ENCODE peak calls at places on chromosomes 12 and 14, in eight cellular contexts. One of them, this sample, is unnamed.

GRCh38 chr14:55556929-55557623 is 22.9 kb upstream of the KTN1 start:
- DNase-seq in effector memory CD8-positive, alpha-beta T cell: no peak
- DNase-seq in NB4: no peak
- DNase-seq in stimulated activated naive CD8-positive, alpha-beta T cell treated with anti-CD3 and anti-CD28 coated beads, Interleukin-15, Interleukin-2, amounts not matched to agents 100 U/mL and 50 U/mL, for 24 hours: no peak
- DNase-seq in choroid plexus epithelial cell: peak; percentile 74
- DNase-seq in NCI-H1092 treated with DMSO at 0.1 percent for 48 hours: peak; percentile 43
- DNase-seq in RWPE1: peak; percentile 91
- DNase-seq in activated CD8-positive, alpha-beta T cell treated with anti-CD3 and anti-CD28 coated beads for 36 hours: no peak
- DNase-seq in this sample: peak; percentile 46

GRCh38 chr12:90028620-90029051 is 320.0 kb upstream of the ATP2B1 start:
- DNase-seq in stimulated activated naive CD8-positive, alpha-beta T cell treated with anti-CD3 and anti-CD28 coated beads, Interleukin-15, Interleukin-2, amounts not matched to agents 100 U/mL and 50 U/mL, for 24 hours: no peak
- DNase-seq in effector memory CD8-positive, alpha-beta T cell: no peak
- DNase-seq in activated CD8-positive, alpha-beta T cell treated with anti-CD3 and anti-CD28 coated beads for 36 hours: no peak
- DNase-seq in RWPE1: no peak
- DNase-seq in NCI-H1092 treated with DMSO at 0.1 percent for 48 hours: no peak
- DNase-seq in NB4: no peak
- DNase-seq in choroid plexus epithelial cell: peak; percentile 32
- DNase-seq in this sample: no peak

GRCh38 chr14:72818998-72819397 is 74.9 kb downstream of the DPF3 start:
- DNase-seq in effector memory CD8-positive, alpha-beta T cell: no peak
- DNase-seq in choroid plexus epithelial cell: no peak
- DNase-seq in stimulated activated naive CD8-positive, alpha-beta T cell treated with anti-CD3 and anti-CD28 coated beads, Interleukin-15, Interleukin-2, amounts not matched to agents 100 U/mL and 50 U/mL, for 24 hours: no peak
- DNase-seq in NB4: no peak
- DNase-seq in activated CD8-positive, alpha-beta T cell treated with anti-CD3 and anti-CD28 coated beads for 36 hours: no peak
- DNase-seq in NCI-H1092 treated with DMSO at 0.1 percent for 48 hours: no peak
- DNase-seq in RWPE1: no peak
- DNase-seq in this sample: peak; percentile 9

GRCh38 chr12:7555752-7556151 is 52.2 kb upstream of the CD163 start:
- DNase-seq in activated CD8-positive, alpha-beta T cell treated with anti-CD3 and anti-CD28 coated beads for 36 hours: no peak
- DNase-seq in stimulated activated naive CD8-positive, alpha-beta T cell treated with anti-CD3 and anti-CD28 coated beads, Interleukin-15, Interleukin-2, amounts not matched to agents 100 U/mL and 50 U/mL, for 24 hours: no peak
- DNase-seq in NB4: peak; percentile 69
- DNase-seq in RWPE1: peak; percentile 21
- DNase-seq in choroid plexus epithelial cell: peak; percentile 89
- DNase-seq in effector memory CD8-positive, alpha-beta T cell: no peak
- DNase-seq in NCI-H1092 treated with DMSO at 0.1 percent for 48 hours: no peak
- DNase-seq in this sample: no peak

GRCh38 chr12:115223322-115223721 is 539.3 kb upstream of the TBX3 start:
- DNase-seq in stimulated activated naive CD8-positive, alpha-beta T cell treated with anti-CD3 and anti-CD28 coated beads, Interleukin-15, Interleukin-2, amounts not matched to agents 100 U/mL and 50 U/mL, for 24 hours: no peak
- DNase-seq in effector memory CD8-positive, alpha-beta T cell: no peak
- DNase-seq in choroid plexus epithelial cell: peak; percentile 76
- DNase-seq in NB4: no peak
- DNase-seq in NCI-H1092 treated with DMSO at 0.1 percent for 48 hours: no peak
- DNase-seq in RWPE1: peak; percentile 13
- DNase-seq in activated CD8-positive, alpha-beta T cell treated with anti-CD3 and anti-CD28 coated beads for 36 hours: no peak
- DNase-seq in this sample: no peak

GRCh38 chr12:44286336-44286735 is 450.5 kb downstream of the TMEM117 start:
- DNase-seq in choroid plexus epithelial cell: no peak
- DNase-seq in stimulated activated naive CD8-positive, alpha-beta T cell treated with anti-CD3 and anti-CD28 coated beads, Interleukin-15, Interleukin-2, amounts not matched to agents 100 U/mL and 50 U/mL, for 24 hours: no peak
- DNase-seq in NB4: peak; percentile 23
- DNase-seq in NCI-H1092 treated with DMSO at 0.1 percent for 48 hours: no peak
- DNase-seq in activated CD8-positive, alpha-beta T cell treated with anti-CD3 and anti-CD28 coated beads for 36 hours: no peak
- DNase-seq in RWPE1: peak; percentile 1
- DNase-seq in effector memory CD8-positive, alpha-beta T cell: no peak
- DNase-seq in this sample: no peak

GRCh38 chr12:66776974-66777373 is 98.1 kb upstream of the GRIP1 start:
- DNase-seq in stimulated activated naive CD8-positive, alpha-beta T cell treated with anti-CD3 and anti-CD28 coated beads, Interleukin-15, Interleukin-2, amounts not matched to agents 100 U/mL and 50 U/mL, for 24 hours: peak; percentile 55
- DNase-seq in RWPE1: no peak
- DNase-seq in effector memory CD8-positive, alpha-beta T cell: peak; percentile 35
- DNase-seq in NB4: no peak
- DNase-seq in choroid plexus epithelial cell: no peak
- DNase-seq in NCI-H1092 treated with DMSO at 0.1 percent for 48 hours: no peak
- DNase-seq in activated CD8-positive, alpha-beta T cell treated with anti-CD3 and anti-CD28 coated beads for 36 hours: peak; percentile 80
- DNase-seq in this sample: no peak

GRCh38 chr14:31320216-31320615 is 100.1 kb downstream of the HEATR5A start:
- DNase-seq in choroid plexus epithelial cell: no peak
- DNase-seq in NB4: no peak
- DNase-seq in stimulated activated naive CD8-positive, alpha-beta T cell treated with anti-CD3 and anti-CD28 coated beads, Interleukin-15, Interleukin-2, amounts not matched to agents 100 U/mL and 50 U/mL, for 24 hours: no peak
- DNase-seq in activated CD8-positive, alpha-beta T cell treated with anti-CD3 and anti-CD28 coated beads for 36 hours: no peak
- DNase-seq in NCI-H1092 treated with DMSO at 0.1 percent for 48 hours: no peak
- DNase-seq in RWPE1: no peak
- DNase-seq in effector memory CD8-positive, alpha-beta T cell: no peak
- DNase-seq in this sample: no peak

GRCh38 chr12:132761032-132761910 is at the start of gene ANKLE2:
- DNase-seq in stimulated activated naive CD8-positive, alpha-beta T cell treated with anti-CD3 and anti-CD28 coated beads, Interleukin-15, Interleukin-2, amounts not matched to agents 100 U/mL and 50 U/mL, for 24 hours: peak; percentile 80
- DNase-seq in RWPE1: peak; percentile 45
- DNase-seq in NCI-H1092 treated with DMSO at 0.1 percent for 48 hours: no peak
- DNase-seq in activated CD8-positive, alpha-beta T cell treated with anti-CD3 and anti-CD28 coated beads for 36 hours: peak; percentile 86
- DNase-seq in choroid plexus epithelial cell: peak; percentile 81
- DNase-seq in effector memory CD8-positive, alpha-beta T cell: peak; percentile 49
- DNase-seq in NB4: peak; percentile 90
- DNase-seq in this sample: no peak

GRCh38 chr12:131035268-131035681 is 81.6 kb downstream of the ADGRD1 start:
- DNase-seq in stimulated activated naive CD8-positive, alpha-beta T cell treated with anti-CD3 and anti-CD28 coated beads, Interleukin-15, Interleukin-2, amounts not matched to agents 100 U/mL and 50 U/mL, for 24 hours: no peak
- DNase-seq in choroid plexus epithelial cell: no peak
- DNase-seq in RWPE1: no peak
- DNase-seq in NB4: no peak
- DNase-seq in effector memory CD8-positive, alpha-beta T cell: no peak
- DNase-seq in activated CD8-positive, alpha-beta T cell treated with anti-CD3 and anti-CD28 coated beads for 36 hours: peak; percentile 30
- DNase-seq in NCI-H1092 treated with DMSO at 0.1 percent for 48 hours: no peak
- DNase-seq in this sample: no peak

GRCh38 chr14:62103497-62103896 is 341.3 kb downstream of the SNAPC1 start:
- DNase-seq in activated CD8-positive, alpha-beta T cell treated with anti-CD3 and anti-CD28 coated beads for 36 hours: no peak
- DNase-seq in NCI-H1092 treated with DMSO at 0.1 percent for 48 hours: peak; percentile 26
- DNase-seq in effector memory CD8-positive, alpha-beta T cell: no peak
- DNase-seq in NB4: no peak
- DNase-seq in stimulated activated naive CD8-positive, alpha-beta T cell treated with anti-CD3 and anti-CD28 coated beads, Interleukin-15, Interleukin-2, amounts not matched to agents 100 U/mL and 50 U/mL, for 24 hours: no peak
- DNase-seq in choroid plexus epithelial cell: no peak
- DNase-seq in RWPE1: no peak
- DNase-seq in this sample: no peak

GRCh38 chr12:119208626-119209061 is 29.9 kb downstream of the HSPB8 start:
- DNase-seq in choroid plexus epithelial cell: peak; percentile 1
- DNase-seq in NCI-H1092 treated with DMSO at 0.1 percent for 48 hours: no peak
- DNase-seq in effector memory CD8-positive, alpha-beta T cell: no peak
- DNase-seq in activated CD8-positive, alpha-beta T cell treated with anti-CD3 and anti-CD28 coated beads for 36 hours: no peak
- DNase-seq in NB4: no peak
- DNase-seq in stimulated activated naive CD8-positive, alpha-beta T cell treated with anti-CD3 and anti-CD28 coated beads, Interleukin-15, Interleukin-2, amounts not matched to agents 100 U/mL and 50 U/mL, for 24 hours: no peak
- DNase-seq in RWPE1: peak; percentile 52
- DNase-seq in this sample: no peak

GRCh38 chr12:80268924-80269749 is 169.8 kb downstream of the OTOGL start:
- DNase-seq in choroid plexus epithelial cell: peak; percentile 79
- DNase-seq in NB4: no peak
- DNase-seq in activated CD8-positive, alpha-beta T cell treated with anti-CD3 and anti-CD28 coated beads for 36 hours: no peak
- DNase-seq in NCI-H1092 treated with DMSO at 0.1 percent for 48 hours: no peak
- DNase-seq in stimulated activated naive CD8-positive, alpha-beta T cell treated with anti-CD3 and anti-CD28 coated beads, Interleukin-15, Interleukin-2, amounts not matched to agents 100 U/mL and 50 U/mL, for 24 hours: no peak
- DNase-seq in RWPE1: peak; percentile 75
- DNase-seq in effector memory CD8-positive, alpha-beta T cell: no peak
- DNase-seq in this sample: no peak

GRCh38 chr14:94522115-94522724 is 13.0 kb upstream of the SERPINA12 start:
- DNase-seq in activated CD8-positive, alpha-beta T cell treated with anti-CD3 and anti-CD28 coated beads for 36 hours: no peak
- DNase-seq in RWPE1: no peak
- DNase-seq in NCI-H1092 treated with DMSO at 0.1 percent for 48 hours: no peak
- DNase-seq in effector memory CD8-positive, alpha-beta T cell: no peak
- DNase-seq in NB4: no peak
- DNase-seq in stimulated activated naive CD8-positive, alpha-beta T cell treated with anti-CD3 and anti-CD28 coated beads, Interleukin-15, Interleukin-2, amounts not matched to agents 100 U/mL and 50 U/mL, for 24 hours: no peak
- DNase-seq in choroid plexus epithelial cell: no peak
- DNase-seq in this sample: no peak

GRCh38 chr12:76863005-76863670 is 15.7 kb downstream of the CSRP2 start:
- DNase-seq in effector memory CD8-positive, alpha-beta T cell: no peak
- DNase-seq in NB4: no peak
- DNase-seq in NCI-H1092 treated with DMSO at 0.1 percent for 48 hours: no peak
- DNase-seq in stimulated activated naive CD8-positive, alpha-beta T cell treated with anti-CD3 and anti-CD28 coated beads, Interleukin-15, Interleukin-2, amounts not matched to agents 100 U/mL and 50 U/mL, for 24 hours: no peak
- DNase-seq in activated CD8-positive, alpha-beta T cell treated with anti-CD3 and anti-CD28 coated beads for 36 hours: no peak
- DNase-seq in RWPE1: no peak
- DNase-seq in choroid plexus epithelial cell: peak; percentile 48
- DNase-seq in this sample: no peak

GRCh38 chr12:19236656-19237055 is 107.1 kb downstream of the PLEKHA5 start:
- DNase-seq in RWPE1: no peak
- DNase-seq in NB4: no peak
- DNase-seq in effector memory CD8-positive, alpha-beta T cell: no peak
- DNase-seq in NCI-H1092 treated with DMSO at 0.1 percent for 48 hours: no peak
- DNase-seq in activated CD8-positive, alpha-beta T cell treated with anti-CD3 and anti-CD28 coated beads for 36 hours: peak; percentile 14
- DNase-seq in choroid plexus epithelial cell: peak; percentile 81
- DNase-seq in stimulated activated naive CD8-positive, alpha-beta T cell treated with anti-CD3 and anti-CD28 coated beads, Interleukin-15, Interleukin-2, amounts not matched to agents 100 U/mL and 50 U/mL, for 24 hours: no peak
- DNase-seq in this sample: no peak

GRCh38 chr14:37116933-37117844 is 55.2 kb downstream of the SLC25A21 start:
- DNase-seq in NB4: peak; percentile 49
- DNase-seq in effector memory CD8-positive, alpha-beta T cell: no peak
- DNase-seq in NCI-H1092 treated with DMSO at 0.1 percent for 48 hours: peak; percentile 16
- DNase-seq in stimulated activated naive CD8-positive, alpha-beta T cell treated with anti-CD3 and anti-CD28 coated beads, Interleukin-15, Interleukin-2, amounts not matched to agents 100 U/mL and 50 U/mL, for 24 hours: no peak
- DNase-seq in activated CD8-positive, alpha-beta T cell treated with anti-CD3 and anti-CD28 coated beads for 36 hours: no peak
- DNase-seq in RWPE1: peak; percentile 71
- DNase-seq in choroid plexus epithelial cell: peak; percentile 91
- DNase-seq in this sample: no peak

GRCh38 chr14:100106260-100106659 is 41.0 kb downstream of the EVL start:
- DNase-seq in NCI-H1092 treated with DMSO at 0.1 percent for 48 hours: no peak
- DNase-seq in RWPE1: no peak
- DNase-seq in NB4: no peak
- DNase-seq in effector memory CD8-positive, alpha-beta T cell: no peak
- DNase-seq in stimulated activated naive CD8-positive, alpha-beta T cell treated with anti-CD3 and anti-CD28 coated beads, Interleukin-15, Interleukin-2, amounts not matched to agents 100 U/mL and 50 U/mL, for 24 hours: peak; percentile 60
- DNase-seq in choroid plexus epithelial cell: no peak
- DNase-seq in activated CD8-positive, alpha-beta T cell treated with anti-CD3 and anti-CD28 coated beads for 36 hours: peak; percentile 84
- DNase-seq in this sample: no peak

GRCh38 chr12:131269551-131269950 is 315.8 kb downstream of the ADGRD1 start:
- DNase-seq in activated CD8-positive, alpha-beta T cell treated with anti-CD3 and anti-CD28 coated beads for 36 hours: no peak
- DNase-seq in NCI-H1092 treated with DMSO at 0.1 percent for 48 hours: no peak
- DNase-seq in choroid plexus epithelial cell: no peak
- DNase-seq in effector memory CD8-positive, alpha-beta T cell: no peak
- DNase-seq in NB4: no peak
- DNase-seq in stimulated activated naive CD8-positive, alpha-beta T cell treated with anti-CD3 and anti-CD28 coated beads, Interleukin-15, Interleukin-2, amounts not matched to agents 100 U/mL and 50 U/mL, for 24 hours: no peak
- DNase-seq in RWPE1: no peak
- DNase-seq in this sample: no peak

GRCh38 chr14:71354801-71355200 is 447.5 kb downstream of the PCNX1 start:
- DNase-seq in NB4: no peak
- DNase-seq in RWPE1: peak; percentile 50
- DNase-seq in choroid plexus epithelial cell: no peak
- DNase-seq in NCI-H1092 treated with DMSO at 0.1 percent for 48 hours: no peak
- DNase-seq in activated CD8-positive, alpha-beta T cell treated with anti-CD3 and anti-CD28 coated beads for 36 hours: no peak
- DNase-seq in effector memory CD8-positive, alpha-beta T cell: no peak
- DNase-seq in stimulated activated naive CD8-positive, alpha-beta T cell treated with anti-CD3 and anti-CD28 coated beads, Interleukin-15, Interleukin-2, amounts not matched to agents 100 U/mL and 50 U/mL, for 24 hours: no peak
- DNase-seq in this sample: no peak

GRCh38 chr14:57834961-57835360 is 30.9 kb downstream of the SLC35F4 start:
- DNase-seq in activated CD8-positive, alpha-beta T cell treated with anti-CD3 and anti-CD28 coated beads for 36 hours: no peak
- DNase-seq in NCI-H1092 treated with DMSO at 0.1 percent for 48 hours: no peak
- DNase-seq in choroid plexus epithelial cell: no peak
- DNase-seq in stimulated activated naive CD8-positive, alpha-beta T cell treated with anti-CD3 and anti-CD28 coated beads, Interleukin-15, Interleukin-2, amounts not matched to agents 100 U/mL and 50 U/mL, for 24 hours: no peak
- DNase-seq in effector memory CD8-positive, alpha-beta T cell: no peak
- DNase-seq in NB4: no peak
- DNase-seq in RWPE1: no peak
- DNase-seq in this sample: no peak

GRCh38 chr12:119665164-119665929 is 2.6 kb upstream of the PRKAB1 start:
- DNase-seq in NB4: no peak
- DNase-seq in stimulated activated naive CD8-positive, alpha-beta T cell treated with anti-CD3 and anti-CD28 coated beads, Interleukin-15, Interleukin-2, amounts not matched to agents 100 U/mL and 50 U/mL, for 24 hours: no peak
- DNase-seq in effector memory CD8-positive, alpha-beta T cell: no peak
- DNase-seq in RWPE1: no peak
- DNase-seq in activated CD8-positive, alpha-beta T cell treated with anti-CD3 and anti-CD28 coated beads for 36 hours: no peak
- DNase-seq in choroid plexus epithelial cell: no peak
- DNase-seq in NCI-H1092 treated with DMSO at 0.1 percent for 48 hours: no peak
- DNase-seq in this sample: no peak

GRCh38 chr12:103712191-103712590 is 125.1 kb downstream of the STAB2 start:
- DNase-seq in activated CD8-positive, alpha-beta T cell treated with anti-CD3 and anti-CD28 coated beads for 36 hours: no peak
- DNase-seq in RWPE1: no peak
- DNase-seq in stimulated activated naive CD8-positive, alpha-beta T cell treated with anti-CD3 and anti-CD28 coated beads, Interleukin-15, Interleukin-2, amounts not matched to agents 100 U/mL and 50 U/mL, for 24 hours: no peak
- DNase-seq in NB4: no peak
- DNase-seq in choroid plexus epithelial cell: no peak
- DNase-seq in NCI-H1092 treated with DMSO at 0.1 percent for 48 hours: no peak
- DNase-seq in effector memory CD8-positive, alpha-beta T cell: no peak
- DNase-seq in this sample: no peak

GRCh38 chr12:47746523-47746922 is 12.2 kb downstream of the RAPGEF3 start:
- DNase-seq in NCI-H1092 treated with DMSO at 0.1 percent for 48 hours: no peak
- DNase-seq in RWPE1: no peak
- DNase-seq in effector memory CD8-positive, alpha-beta T cell: no peak
- DNase-seq in activated CD8-positive, alpha-beta T cell treated with anti-CD3 and anti-CD28 coated beads for 36 hours: no peak
- DNase-seq in choroid plexus epithelial cell: no peak
- DNase-seq in NB4: no peak
- DNase-seq in stimulated activated naive CD8-positive, alpha-beta T cell treated with anti-CD3 and anti-CD28 coated beads, Interleukin-15, Interleukin-2, amounts not matched to agents 100 U/mL and 50 U/mL, for 24 hours: no peak
- DNase-seq in this sample: no peak

GRCh38 chr12:5521456-5522325 is 89.8 kb downstream of the NTF3 start:
- DNase-seq in RWPE1: no peak
- DNase-seq in choroid plexus epithelial cell: no peak
- DNase-seq in NCI-H1092 treated with DMSO at 0.1 percent for 48 hours: no peak
- DNase-seq in NB4: no peak
- DNase-seq in effector memory CD8-positive, alpha-beta T cell: no peak
- DNase-seq in activated CD8-positive, alpha-beta T cell treated with anti-CD3 and anti-CD28 coated beads for 36 hours: no peak
- DNase-seq in stimulated activated naive CD8-positive, alpha-beta T cell treated with anti-CD3 and anti-CD28 coated beads, Interleukin-15, Interleukin-2, amounts not matched to agents 100 U/mL and 50 U/mL, for 24 hours: no peak
- DNase-seq in this sample: no peak

GRCh38 chr12:124386661-124387509 is 92.0 kb downstream of the RFLNA start:
- DNase-seq in effector memory CD8-positive, alpha-beta T cell: no peak
- DNase-seq in NCI-H1092 treated with DMSO at 0.1 percent for 48 hours: no peak
- DNase-seq in NB4: no peak
- DNase-seq in stimulated activated naive CD8-positive, alpha-beta T cell treated with anti-CD3 and anti-CD28 coated beads, Interleukin-15, Interleukin-2, amounts not matched to agents 100 U/mL and 50 U/mL, for 24 hours: no peak
- DNase-seq in choroid plexus epithelial cell: peak; percentile 45
- DNase-seq in activated CD8-positive, alpha-beta T cell treated with anti-CD3 and anti-CD28 coated beads for 36 hours: no peak
- DNase-seq in RWPE1: no peak
- DNase-seq in this sample: no peak

GRCh38 chr14:55194656-55195355 is 3.4 kb upstream of the DLGAP5 start:
- DNase-seq in choroid plexus epithelial cell: no peak
- DNase-seq in effector memory CD8-positive, alpha-beta T cell: no peak
- DNase-seq in stimulated activated naive CD8-positive, alpha-beta T cell treated with anti-CD3 and anti-CD28 coated beads, Interleukin-15, Interleukin-2, amounts not matched to agents 100 U/mL and 50 U/mL, for 24 hours: no peak
- DNase-seq in RWPE1: no peak
- DNase-seq in activated CD8-positive, alpha-beta T cell treated with anti-CD3 and anti-CD28 coated beads for 36 hours: no peak
- DNase-seq in NB4: no peak
- DNase-seq in NCI-H1092 treated with DMSO at 0.1 percent for 48 hours: no peak
- DNase-seq in this sample: no peak

GRCh38 chr12:29102739-29103138 is 46.3 kb upstream of the FAR2 start:
- DNase-seq in NCI-H1092 treated with DMSO at 0.1 percent for 48 hours: no peak
- DNase-seq in effector memory CD8-positive, alpha-beta T cell: no peak
- DNase-seq in choroid plexus epithelial cell: no peak
- DNase-seq in NB4: peak; percentile 30
- DNase-seq in activated CD8-positive, alpha-beta T cell treated with anti-CD3 and anti-CD28 coated beads for 36 hours: no peak
- DNase-seq in RWPE1: no peak
- DNase-seq in stimulated activated naive CD8-positive, alpha-beta T cell treated with anti-CD3 and anti-CD28 coated beads, Interleukin-15, Interleukin-2, amounts not matched to agents 100 U/mL and 50 U/mL, for 24 hours: no peak
- DNase-seq in this sample: no peak

GRCh38 chr14:22084393-22085281 is 411.0 kb upstream of the OR4E1 start:
- DNase-seq in effector memory CD8-positive, alpha-beta T cell: peak; percentile 10
- DNase-seq in NCI-H1092 treated with DMSO at 0.1 percent for 48 hours: peak; percentile 14
- DNase-seq in choroid plexus epithelial cell: peak; percentile 82
- DNase-seq in NB4: peak; percentile 56
- DNase-seq in RWPE1: peak; percentile 32
- DNase-seq in stimulated activated naive CD8-positive, alpha-beta T cell treated with anti-CD3 and anti-CD28 coated beads, Interleukin-15, Interleukin-2, amounts not matched to agents 100 U/mL and 50 U/mL, for 24 hours: no peak
- DNase-seq in activated CD8-positive, alpha-beta T cell treated with anti-CD3 and anti-CD28 coated beads for 36 hours: peak; percentile 31
- DNase-seq in this sample: peak; percentile 52

GRCh38 chr14:61152851-61153364 is 128.2 kb downstream of the TMEM30B start:
- DNase-seq in effector memory CD8-positive, alpha-beta T cell: no peak
- DNase-seq in RWPE1: no peak
- DNase-seq in NB4: peak; percentile 7
- DNase-seq in activated CD8-positive, alpha-beta T cell treated with anti-CD3 and anti-CD28 coated beads for 36 hours: no peak
- DNase-seq in stimulated activated naive CD8-positive, alpha-beta T cell treated with anti-CD3 and anti-CD28 coated beads, Interleukin-15, Interleukin-2, amounts not matched to agents 100 U/mL and 50 U/mL, for 24 hours: no peak
- DNase-seq in choroid plexus epithelial cell: peak; percentile 38
- DNase-seq in NCI-H1092 treated with DMSO at 0.1 percent for 48 hours: no peak
- DNase-seq in this sample: no peak

GRCh38 chr12:16076553-16076952 is 165.4 kb downstream of the DERA start:
- DNase-seq in effector memory CD8-positive, alpha-beta T cell: no peak
- DNase-seq in NB4: peak; percentile 64
- DNase-seq in stimulated activated naive CD8-positive, alpha-beta T cell treated with anti-CD3 and anti-CD28 coated beads, Interleukin-15, Interleukin-2, amounts not matched to agents 100 U/mL and 50 U/mL, for 24 hours: no peak
- DNase-seq in choroid plexus epithelial cell: peak; percentile 41
- DNase-seq in RWPE1: peak; percentile 12
- DNase-seq in activated CD8-positive, alpha-beta T cell treated with anti-CD3 and anti-CD28 coated beads for 36 hours: no peak
- DNase-seq in NCI-H1092 treated with DMSO at 0.1 percent for 48 hours: peak; percentile 54
- DNase-seq in this sample: peak; percentile 40

GRCh38 chr14:102221026-102221425 is 81.3 kb downstream of the WDR20 start:
- DNase-seq in NCI-H1092 treated with DMSO at 0.1 percent for 48 hours: no peak
- DNase-seq in RWPE1: peak; percentile 40
- DNase-seq in stimulated activated naive CD8-positive, alpha-beta T cell treated with anti-CD3 and anti-CD28 coated beads, Interleukin-15, Interleukin-2, amounts not matched to agents 100 U/mL and 50 U/mL, for 24 hours: no peak
- DNase-seq in choroid plexus epithelial cell: no peak
- DNase-seq in activated CD8-positive, alpha-beta T cell treated with anti-CD3 and anti-CD28 coated beads for 36 hours: no peak
- DNase-seq in NB4: peak; percentile 42
- DNase-seq in effector memory CD8-positive, alpha-beta T cell: no peak
- DNase-seq in this sample: no peak

GRCh38 chr12:11856971-11857370 is 207.5 kb downstream of the ETV6 start:
- DNase-seq in effector memory CD8-positive, alpha-beta T cell: no peak
- DNase-seq in RWPE1: no peak
- DNase-seq in activated CD8-positive, alpha-beta T cell treated with anti-CD3 and anti-CD28 coated beads for 36 hours: no peak
- DNase-seq in NCI-H1092 treated with DMSO at 0.1 percent for 48 hours: peak; percentile 50
- DNase-seq in choroid plexus epithelial cell: no peak
- DNase-seq in stimulated activated naive CD8-positive, alpha-beta T cell treated with anti-CD3 and anti-CD28 coated beads, Interleukin-15, Interleukin-2, amounts not matched to agents 100 U/mL and 50 U/mL, for 24 hours: no peak
- DNase-seq in NB4: peak; percentile 89
- DNase-seq in this sample: no peak

GRCh38 chr12:47989023-47989417 is 15.3 kb downstream of the COL2A1 start:
- DNase-seq in effector memory CD8-positive, alpha-beta T cell: no peak
- DNase-seq in choroid plexus epithelial cell: no peak
- DNase-seq in stimulated activated naive CD8-positive, alpha-beta T cell treated with anti-CD3 and anti-CD28 coated beads, Interleukin-15, Interleukin-2, amounts not matched to agents 100 U/mL and 50 U/mL, for 24 hours: no peak
- DNase-seq in activated CD8-positive, alpha-beta T cell treated with anti-CD3 and anti-CD28 coated beads for 36 hours: no peak
- DNase-seq in NB4: no peak
- DNase-seq in RWPE1: no peak
- DNase-seq in NCI-H1092 treated with DMSO at 0.1 percent for 48 hours: no peak
- DNase-seq in this sample: no peak

This sample was measured in NCI-H1694 treated with DMSO at 0.1 percent for 48 hours.